ENCODE peak calls at places on chromosome 11, in four cellular contexts. H is activated T-cell treated with anti-CD3 and anti-CD28 coated beads, Interleukin-2, amount 50 U/mL, for 72 hours; Y is AML-193; R is anterior cingulate cortex. T is an unnamed sample.

GRCh38 chr11:76704171-76704948 is 33.8 kb upstream of the LRRC32 start:
- DNase-seq in H (no peak), Y (no peak), R (no peak), T (no peak)

GRCh38 chr11:46353706-46354105 is 6.4 kb downstream of the DGKZ start:
- DNase-seq in H (peak), Y (no peak), R (no peak), T (peak)

GRCh38 chr11:11733246-11733763 is 108.5 kb upstream of the USP47 start:
- DNase-seq in H (no peak), Y (no peak), R (no peak), T (no peak)

GRCh38 chr11:10305262-10305963 is 540 bp downstream of the ADM start:
- DNase-seq in H (peak), Y (no peak), R (no peak), T (peak)

GRCh38 chr11:10778217-10778970 is 27.3 kb downstream of the CTR9 start:
- DNase-seq in H (no peak), Y (no peak), R (no peak), T (no peak)

GRCh38 chr11:59437770-59438169 is 1.5 kb downstream of the OR5A1 start:
- DNase-seq in H (no peak), Y (no peak), R (no peak), T (no peak)

GRCh38 chr11:34343153-34343552 is 14.7 kb downstream of the ABTB2 start:
- DNase-seq in H (no peak), Y (no peak), R (no peak), T (no peak)

GRCh38 chr11:19524171-19524671 is 188.4 kb upstream of the NAV2 start:
- DNase-seq in H (no peak), Y (no peak), R (peak), T (no peak)

GRCh38 chr11:123800041-123800440 is 6.1 kb downstream of the OR6M1 start:
- DNase-seq in H (no peak), Y (no peak), R (no peak), T (no peak)

GRCh38 chr11:80034801-80035200 is 594.0 kb upstream of the TENM4 start:
- DNase-seq in H (no peak), Y (no peak), R (no peak), T (no peak)

GRCh38 chr11:103091024-103091423 is 936 bp downstream of the DCUN1D5 start:
- DNase-seq in H (no peak), Y (no peak), R (no peak), T (no peak)

GRCh38 chr11:17739945-17740338 is 5.4 kb downstream of the KCNC1 start:
- DNase-seq in H (no peak), Y (no peak), R (no peak), T (no peak)

GRCh38 chr11:95922099-95922498 is 1.8 kb downstream of the MTMR2 start:
- DNase-seq in H (no peak), Y (peak), R (no peak), T (no peak)

GRCh38 chr11:3684787-3685186 is 13.6 kb upstream of the CHRNA10 start:
- DNase-seq in H (no peak), Y (no peak), R (no peak), T (no peak)

GRCh38 chr11:102415252-102415916 is 37.2 kb downstream of the TMEM123 start:
- DNase-seq in H (no peak), Y (no peak), R (no peak), T (no peak)

GRCh38 chr11:45906096-45906682 is 882 bp downstream of the FREY1 start:
- DNase-seq in H (no peak), Y (no peak), R (no peak), T (no peak)

GRCh38 chr11:1693327-1694063 is 3.5 kb upstream of the KRTAP5-6 start:
- DNase-seq in H (peak), Y (peak), R (peak), T (peak)

GRCh38 chr11:31355131-31355530 is 14.4 kb downstream of the DCDC1 start:
- DNase-seq in H (no peak), Y (no peak), R (no peak), T (no peak)

GRCh38 chr11:15073361-15074205 is at the start of gene CALCB:
- DNase-seq in H (peak), Y (no peak), R (no peak), T (peak)

GRCh38 chr11:1935156-1936071 is 11.7 kb upstream of the MRPL23 start:
- DNase-seq in H (no peak), Y (no peak), R (no peak), T (no peak)

GRCh38 chr11:63244862-63245261 is 1.5 kb upstream of the SLC22A25 start:
- DNase-seq in H (no peak), Y (no peak), R (no peak), T (no peak)

GRCh38 chr11:100965346-100965745 is 164.3 kb downstream of the PGR start:
- DNase-seq in H (no peak), Y (no peak), R (no peak), T (no peak)

GRCh38 chr11:80719292-80719646 is 1278.4 kb upstream of the TENM4 start:
- DNase-seq in H (no peak), Y (no peak), R (no peak), T (no peak)

GRCh38 chr11:63866211-63866610 is 27.3 kb downstream of the MARK2 start:
- DNase-seq in H (peak), Y (peak), R (no peak), T (peak)

GRCh38 chr11:63505857-63506528 is at the start of gene LGALS12:
- DNase-seq in H (no peak), Y (peak), R (no peak), T (no peak)

GRCh38 chr11:117678651-117679407 is 118.2 kb downstream of the DSCAML1 start:
- DNase-seq in H (no peak), Y (no peak), R (peak), T (no peak)

GRCh38 chr11:47391077-47391583 is 12.8 kb upstream of the SPI1 start:
- DNase-seq in H (no peak), Y (no peak), R (no peak), T (no peak)

GRCh38 chr11:83070878-83071640 is 638 bp downstream of the RAB30 start:
- DNase-seq in H (peak), Y (no peak), R (peak), T (peak)